ENCODE peak calls at places on chromosomes 13 and 19, in four cellular contexts. One of them, this sample, is unnamed.

GRCh38 chr19:49333426-49334288 is 1.5 kb upstream of the CD37 start:
- DNase-seq in ovary: no peak
- DNase-seq in astrocyte: no peak
- DNase-seq in heart right ventricle: no peak
- DNase-seq in this sample: no peak

GRCh38 chr13:40269086-40269485 is 397.4 kb downstream of the FOXO1 start:
- DNase-seq in heart right ventricle: no peak
- DNase-seq in astrocyte: no peak
- DNase-seq in ovary: no peak
- DNase-seq in this sample: no peak

GRCh38 chr13:32650705-32651311 is 64.6 kb downstream of the PDS5B start:
- DNase-seq in ovary: peak; percentile 18
- DNase-seq in astrocyte: peak; percentile 49
- DNase-seq in heart right ventricle: peak; percentile 53
- DNase-seq in this sample: peak; percentile 87

GRCh38 chr19:34577531-34578101 is 96.1 kb downstream of the WTIP start:
- DNase-seq in ovary: no peak
- DNase-seq in heart right ventricle: no peak
- DNase-seq in astrocyte: no peak
- DNase-seq in this sample: peak; percentile 64

GRCh38 chr19:38417544-38418506 is 8.2 kb downstream of the RASGRP4 start:
- DNase-seq in ovary: no peak
- DNase-seq in heart right ventricle: peak; percentile 60
- DNase-seq in astrocyte: no peak
- DNase-seq in this sample: peak; percentile 92

GRCh38 chr13:46296465-46296822 is 84.7 kb downstream of the LRRC63 start:
- DNase-seq in astrocyte: no peak
- DNase-seq in heart right ventricle: no peak
- DNase-seq in ovary: no peak
- DNase-seq in this sample: no peak

GRCh38 chr13:95288899-95289500 is 12.3 kb downstream of the ABCC4 start:
- DNase-seq in heart right ventricle: no peak
- DNase-seq in astrocyte: peak; percentile 49
- DNase-seq in ovary: no peak
- DNase-seq in this sample: no peak

GRCh38 chr13:31951215-31951678 is 80.3 kb upstream of the FRY start:
- DNase-seq in astrocyte: peak; percentile 14
- DNase-seq in ovary: no peak
- DNase-seq in heart right ventricle: peak; percentile 43
- DNase-seq in this sample: no peak

GRCh38 chr13:33322474-33322827 is 36.9 kb upstream of the STARD13 start:
- DNase-seq in ovary: peak; percentile 53
- DNase-seq in heart right ventricle: peak; percentile 48
- DNase-seq in astrocyte: no peak
- DNase-seq in this sample: no peak

GRCh38 chr13:39370554-39370953 is 232.4 kb downstream of the LHFPL6 start:
- DNase-seq in ovary: no peak
- DNase-seq in astrocyte: no peak
- DNase-seq in heart right ventricle: no peak
- DNase-seq in this sample: no peak

GRCh38 chr19:23917856-23918255 is 3.2 kb downstream of the ZNF726 start:
- DNase-seq in heart right ventricle: no peak
- DNase-seq in ovary: no peak
- DNase-seq in astrocyte: no peak
- DNase-seq in this sample: no peak

GRCh38 chr19:17256130-17256529 is 8.4 kb downstream of the USHBP1 start:
- DNase-seq in heart right ventricle: no peak
- DNase-seq in astrocyte: no peak
- DNase-seq in ovary: no peak
- DNase-seq in this sample: no peak
- H3K4me1 ChIP-seq in heart right ventricle: no peaks in the 10 kb centered on the region
- H3K4me1 ChIP-seq in astrocyte: no peaks in the 10 kb centered on the region
- H3K4me1 ChIP-seq in ovary: no peaks in the 10 kb centered on the region
- H3K4me1 ChIP-seq in this sample: no peaks in the 10 kb centered on the region

GRCh38 chr19:41324231-41324702 is 14.3 kb downstream of the CCDC97 start:
- DNase-seq in heart right ventricle: no peak
- DNase-seq in ovary: no peak
- DNase-seq in astrocyte: no peak
- DNase-seq in this sample: no peak

GRCh38 chr19:41321600-41322270 is 11.8 kb downstream of the CCDC97 start:
- DNase-seq in heart right ventricle: no peak
- DNase-seq in ovary: peak; percentile 49
- DNase-seq in astrocyte: peak; percentile 80
- DNase-seq in this sample: peak; percentile 84

GRCh38 chr19:41322451-41322850 is 12.5 kb downstream of the CCDC97 start:
- DNase-seq in ovary: no peak
- DNase-seq in heart right ventricle: no peak
- DNase-seq in astrocyte: no peak
- DNase-seq in this sample: no peak

GRCh38 chr19:41323430-41324125 is 13.6 kb downstream of the CCDC97 start:
- DNase-seq in ovary: peak; percentile 90
- DNase-seq in astrocyte: peak; percentile 96
- DNase-seq in heart right ventricle: no peak
- DNase-seq in this sample: peak; percentile 37

GRCh38 chr19:41323023-41323422 is 13.1 kb downstream of the CCDC97 start:
- DNase-seq in heart right ventricle: no peak
- DNase-seq in astrocyte: peak; percentile 68
- DNase-seq in ovary: peak; percentile 75
- DNase-seq in this sample: no peak
- TF ChIP-seq CTCF in heart right ventricle: no peak
- TF ChIP-seq CTCF in astrocyte: no peak
- TF ChIP-seq CTCF in ovary: no peak
- TF ChIP-seq CTCF in this sample: no peak

DNA sequence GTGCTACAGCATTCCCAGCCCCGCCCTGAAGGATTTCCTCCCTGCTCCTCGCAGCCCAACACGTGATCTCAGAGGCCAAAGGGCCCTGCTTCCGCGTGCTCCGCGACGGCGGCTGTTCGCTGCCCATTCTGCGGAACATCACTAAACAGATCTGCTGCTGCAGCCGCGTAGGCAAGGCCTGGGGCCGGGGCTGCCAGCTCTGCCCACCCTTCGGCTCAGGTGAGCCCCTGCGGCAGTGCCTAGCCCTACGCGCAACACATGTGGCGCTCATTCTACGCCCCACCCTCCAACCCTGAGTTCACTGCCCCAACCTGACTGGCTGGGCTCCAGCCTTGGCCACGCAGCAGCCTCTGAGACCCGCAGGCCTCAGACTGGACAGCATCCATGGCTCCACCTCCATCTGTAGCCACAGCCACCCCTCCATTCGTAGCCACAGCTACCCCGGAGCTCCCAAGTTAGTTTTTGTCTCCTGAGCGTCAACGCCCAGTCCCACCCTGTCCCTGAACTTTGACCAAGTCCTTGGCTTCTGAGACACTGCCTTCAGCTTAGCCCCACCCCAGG is 6.2 kb downstream of the LTBP4 start:
- DNase-seq in heart right ventricle: no peak
- DNase-seq in astrocyte: no peak
- DNase-seq in ovary: peak; percentile 50
- DNase-seq in this sample: peak; percentile 67
- H3K4me1 ChIP-seq in heart right ventricle: peaks cover 21% of the 10 kb centered on the region
- H3K4me1 ChIP-seq in astrocyte: peaks cover 48% of the 10 kb centered on the region
- H3K4me1 ChIP-seq in ovary: peaks cover 11% of the 10 kb centered on the region
- H3K4me1 ChIP-seq in this sample: peaks cover 23% of the 10 kb centered on the region

DNA sequence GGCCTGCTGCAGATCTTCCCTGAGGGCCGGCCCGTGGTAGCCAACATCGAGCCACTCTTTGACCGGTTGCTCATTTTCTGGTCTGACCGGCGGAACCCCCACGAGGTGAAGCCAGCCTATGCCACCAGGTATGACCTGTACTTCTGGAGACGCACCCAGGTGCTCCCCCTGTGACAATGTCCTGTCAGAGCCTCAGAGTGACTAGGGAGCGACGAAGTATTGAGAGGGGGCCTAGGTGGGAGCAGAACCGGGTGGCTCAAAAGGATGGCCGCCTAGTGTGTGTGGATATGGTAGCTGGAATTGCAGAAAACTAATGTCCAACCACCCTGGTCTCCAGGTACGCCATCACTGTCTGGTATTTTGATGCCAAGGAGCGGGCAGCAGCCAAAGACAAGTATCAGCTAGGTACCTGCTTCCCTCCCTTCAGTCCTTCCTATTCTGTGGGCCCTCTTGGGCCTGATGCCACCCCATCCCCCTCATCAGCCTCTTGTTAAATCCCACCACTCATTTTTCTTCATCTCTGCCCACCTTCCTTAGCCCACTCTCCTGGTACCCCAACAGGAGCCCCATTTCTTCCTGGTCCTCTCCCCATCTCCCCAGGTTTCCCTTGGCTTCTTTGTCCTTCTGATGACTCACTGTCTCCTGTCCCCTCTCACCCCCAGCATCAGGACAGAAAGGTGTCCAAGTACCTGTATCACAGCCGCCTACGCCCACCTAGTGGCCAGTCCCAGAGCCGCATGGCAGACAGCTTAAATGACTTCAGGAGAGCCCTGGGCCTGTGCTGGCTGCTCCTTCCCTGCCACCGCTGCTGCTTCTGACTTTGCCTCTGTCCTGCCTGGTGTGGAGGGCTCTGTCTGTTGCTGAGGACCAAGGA is 8.4 kb downstream of the EGLN2 start:
- DNase-seq in astrocyte: no peak
- DNase-seq in ovary: no peak
- DNase-seq in heart right ventricle: no peak
- DNase-seq in this sample: peak; percentile 85
- TF ChIP-seq CTCF in astrocyte: no peak
- TF ChIP-seq CTCF in ovary: no peak
- TF ChIP-seq CTCF in heart right ventricle: no peak
- TF ChIP-seq CTCF in this sample: peak; percentile 59

DNA sequence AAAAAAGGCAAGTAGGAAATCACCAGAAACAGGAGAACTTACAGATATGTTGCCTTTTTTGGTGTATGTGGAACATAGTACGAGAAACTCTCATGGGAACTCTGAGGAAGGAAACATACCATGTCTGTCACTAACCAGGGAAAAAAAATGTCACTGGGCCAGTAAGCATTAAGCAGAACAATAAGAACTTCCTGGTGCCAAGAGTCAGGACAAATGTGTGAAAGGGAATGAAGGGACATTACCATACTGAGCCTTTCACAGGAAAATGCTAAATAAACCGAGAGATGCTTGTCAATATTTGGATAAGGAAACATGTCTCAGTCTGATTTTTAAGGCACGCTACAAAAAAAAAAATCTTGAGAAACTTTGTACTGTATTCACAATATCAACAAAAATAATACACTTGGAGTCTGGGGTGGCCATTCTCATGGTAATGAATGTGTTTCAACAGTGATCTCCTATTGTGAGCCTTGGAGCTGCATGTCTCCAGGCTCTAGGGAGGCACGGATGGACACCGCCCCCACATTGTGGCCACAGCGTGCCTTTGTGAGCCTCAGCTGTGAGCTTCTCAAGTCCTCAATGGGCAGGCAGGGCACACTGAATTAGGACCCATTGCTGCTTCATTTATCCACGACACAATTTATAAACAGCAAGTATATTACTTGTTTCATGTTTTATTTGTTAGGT is 113.0 kb upstream of the ARGLU1 start:
- DNase-seq in ovary: no peak
- DNase-seq in astrocyte: no peak
- DNase-seq in heart right ventricle: peak; percentile 16
- DNase-seq in this sample: peak; percentile 82
- H3K4me1 ChIP-seq in ovary: peaks cover 1% of the 10 kb centered on the region
- H3K4me1 ChIP-seq in astrocyte: no peaks in the 10 kb centered on the region
- H3K4me1 ChIP-seq in heart right ventricle: peaks cover 3% of the 10 kb centered on the region
- H3K4me1 ChIP-seq in this sample: peaks cover 39% of the 10 kb centered on the region

GRCh38 chr13:65985632-65986031 is 1244.5 kb downstream of the PCDH9 start:
- DNase-seq in astrocyte: no peak
- DNase-seq in heart right ventricle: no peak
- DNase-seq in ovary: no peak
- DNase-seq in this sample: peak; percentile 60
- TF ChIP-seq CTCF in astrocyte: no peak
- TF ChIP-seq CTCF in heart right ventricle: no peak
- TF ChIP-seq CTCF in ovary: no peak
- TF ChIP-seq CTCF in this sample: peak; percentile 65

DNA sequence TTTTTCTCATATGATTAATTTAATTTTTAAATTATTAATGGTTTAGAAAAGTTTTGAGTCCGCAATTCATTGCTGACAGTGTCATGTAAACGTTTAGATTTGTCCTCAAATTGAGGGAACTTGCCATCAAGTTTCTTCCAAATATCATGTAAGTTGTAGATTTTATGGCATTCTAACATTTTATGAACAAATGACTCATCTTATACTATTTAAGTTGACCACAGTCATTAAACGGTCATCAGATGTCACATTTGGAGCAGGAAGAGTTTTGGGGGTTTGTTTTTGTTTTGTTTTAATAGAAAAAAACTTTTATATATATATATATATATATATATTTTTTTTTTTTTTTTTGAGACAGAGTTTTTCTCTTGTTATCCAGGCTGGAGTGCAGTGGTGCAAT is 4.3 kb downstream of the ZNF114 start:
- DNase-seq in astrocyte: no peak
- DNase-seq in ovary: no peak
- DNase-seq in heart right ventricle: no peak
- DNase-seq in this sample: no peak
- H3K4me1 ChIP-seq in astrocyte: peaks cover 2% of the 10 kb centered on the region
- H3K4me1 ChIP-seq in ovary: peaks cover 3% of the 10 kb centered on the region
- H3K4me1 ChIP-seq in heart right ventricle: no peaks in the 10 kb centered on the region
- H3K4me1 ChIP-seq in this sample: peaks cover 21% of the 10 kb centered on the region

GRCh38 chr19:7524523-7524922 is 2.1 kb downstream of the MCOLN1 start:
- DNase-seq in heart right ventricle: no peak
- DNase-seq in astrocyte: no peak
- DNase-seq in ovary: no peak
- DNase-seq in this sample: no peak

GRCh38 chr19:7527516-7528191 is 5.2 kb downstream of the MCOLN1 start:
- DNase-seq in astrocyte: no peak
- DNase-seq in ovary: no peak
- DNase-seq in heart right ventricle: no peak
- DNase-seq in this sample: no peak

GRCh38 chr19:7528192-7528519 is 5.7 kb downstream of the MCOLN1 start:
- DNase-seq in astrocyte: no peak
- DNase-seq in ovary: no peak
- DNase-seq in heart right ventricle: no peak
- DNase-seq in this sample: no peak

GRCh38 chr19:7524992-7525739 is 2.7 kb downstream of the MCOLN1 start:
- DNase-seq in heart right ventricle: no peak
- DNase-seq in astrocyte: no peak
- DNase-seq in ovary: no peak
- DNase-seq in this sample: no peak

DNA sequence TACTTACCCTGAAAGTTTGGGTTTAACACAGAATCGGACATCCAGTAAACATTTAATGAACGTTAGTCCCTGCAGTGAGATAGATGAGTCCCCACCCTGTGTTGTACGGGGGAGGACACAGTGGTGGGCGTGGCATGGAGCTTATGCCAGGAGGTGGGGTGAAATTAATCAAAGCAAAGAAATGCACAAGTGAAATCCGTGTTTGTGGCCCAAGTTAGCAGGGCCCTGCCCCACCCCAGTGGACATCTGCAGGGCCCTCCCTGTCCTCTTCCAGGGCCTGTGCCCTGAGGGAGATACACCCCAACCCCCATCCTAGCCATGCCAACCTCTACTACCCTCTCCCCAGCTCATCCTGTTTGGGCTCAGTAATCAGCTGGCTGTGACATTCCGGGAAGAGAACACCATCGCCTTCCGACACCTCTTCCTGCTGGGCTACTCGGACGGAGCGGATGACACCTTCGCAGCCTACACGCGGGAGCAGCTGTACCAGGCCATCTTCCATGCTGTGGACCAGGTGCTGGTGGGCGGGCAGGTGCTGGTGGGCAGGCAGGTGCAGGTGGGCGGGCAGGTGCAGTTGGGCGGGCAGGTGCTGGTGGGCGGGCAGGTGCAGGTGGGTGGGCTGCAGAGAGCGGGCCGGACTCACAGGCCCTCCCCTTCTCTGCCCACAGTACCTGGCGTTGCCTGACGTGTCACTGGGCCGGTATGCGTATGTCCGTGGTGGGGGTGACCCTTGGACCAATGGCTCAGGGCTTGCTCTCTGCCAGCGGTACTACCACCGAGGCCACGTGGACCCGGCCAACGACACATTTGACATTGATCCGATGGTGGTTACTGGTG is 3.9 kb downstream of the MCOLN1 start:
- DNase-seq in heart right ventricle: no peak
- DNase-seq in ovary: no peak
- DNase-seq in astrocyte: no peak
- DNase-seq in this sample: no peak
- TF ChIP-seq CTCF in heart right ventricle: no peak
- TF ChIP-seq CTCF in ovary: no peak
- TF ChIP-seq CTCF in astrocyte: no peak
- TF ChIP-seq CTCF in this sample: no peak